ENCODE peak calls at places on chromosome 3, in eight cellular contexts. E is PC-9, D is Caco-2, J is cardiac fibroblast, M is ovary, U is tibial artery, Q is pancreas, A is AG04450. W is an unnamed sample.

GRCh38 chr3:127427169-127427655 is 139.4 kb upstream of the PRR20G start:
- DNase-seq in J (no peak), D (no peak), M (no peak), U (peak; percentile 55), Q (no peak), A (no peak), E (no peak), W (no peak)

GRCh38 chr3:40615110-40615915 is 90.6 kb downstream of the ZNF621 start:
- DNase-seq in J (no peak), D (no peak), M (no peak), E (no peak), U (no peak), A (no peak), Q (no peak), W (no peak)

GRCh38 chr3:4979401-4980228 is at the start of gene BHLHE40:
- DNase-seq in Q (no peak), A (no peak), J (no peak), D (no peak), M (peak; percentile 57), U (no peak), E (no peak), W (peak; percentile 27)

GRCh38 chr3:27500986-27501385 is 16.8 kb upstream of the SLC4A7 start:
- DNase-seq in D (no peak), J (no peak), Q (no peak), A (no peak), U (no peak), M (no peak), E (no peak), W (no peak)

GRCh38 chr3:72892081-72892763 is 4.4 kb downstream of the GXYLT2 start:
- DNase-seq in U (no peak), A (peak; percentile 77), E (no peak), D (no peak), M (peak; percentile 46), J (peak; percentile 96), Q (no peak), W (peak; percentile 98)

GRCh38 chr3:98596902-98597500 is 3.6 kb upstream of the CPOX start:
- DNase-seq in A (no peak), U (no peak), Q (no peak), D (peak; percentile 42), J (peak; percentile 62), M (no peak), E (no peak), W (peak; percentile 47)

GRCh38 chr3:184001761-184002160 is 15.9 kb downstream of the ABCC5 start:
- DNase-seq in D (no peak), E (no peak), A (no peak), J (no peak), Q (no peak), M (no peak), U (no peak), W (no peak)

GRCh38 chr3:25648925-25649828 is 15.5 kb downstream of the TOP2B start:
- DNase-seq in A (no peak), Q (no peak), J (no peak), U (no peak), E (no peak), D (no peak), M (no peak), W (no peak)

GRCh38 chr3:9721015-9721697 is 10.4 kb upstream of the BRPF1 start:
- DNase-seq in Q (no peak), M (no peak), E (no peak), A (no peak), D (no peak), U (no peak), J (peak; percentile 17), W (peak; percentile 33)

GRCh38 chr3:188683032-188683491 is 488.7 kb upstream of the TPRG1 start:
- DNase-seq in U (peak; percentile 68), M (no peak), E (peak; percentile 39), Q (no peak), J (peak; percentile 99), A (peak; percentile 83), D (no peak), W (peak; percentile 98)

GRCh38 chr3:122415762-122416654 is at the start of gene WDR5B:
- DNase-seq in D (peak; percentile 97), M (peak; percentile 98), A (peak; percentile 94), U (peak; percentile 99), J (peak; percentile 99), Q (peak; percentile 97), E (peak; percentile 99), W (peak; percentile 96)

GRCh38 chr3:197234947-197235914 is 63.2 kb downstream of the DLG1 start:
- DNase-seq in M (no peak), A (no peak), U (no peak), Q (no peak), D (no peak), E (no peak), J (no peak), W (no peak)

GRCh38 chr3:99023590-99024192 is 122.2 kb upstream of the DCBLD2 start:
- DNase-seq in Q (no peak), J (peak; percentile 75), A (peak; percentile 27), U (no peak), E (no peak), D (peak; percentile 14), M (no peak), W (peak; percentile 60)

GRCh38 chr3:95752199-95752598 is 1062.2 kb upstream of the EPHA6 start:
- DNase-seq in M (no peak), A (no peak), J (no peak), D (no peak), U (no peak), Q (no peak), E (no peak), W (no peak)
- TF ChIP-seq CTCF in M (no peak), A (no peak), J (no peak), D (no peak), U (no peak), Q (no peak), E (no peak), W (no peak)

DNA sequence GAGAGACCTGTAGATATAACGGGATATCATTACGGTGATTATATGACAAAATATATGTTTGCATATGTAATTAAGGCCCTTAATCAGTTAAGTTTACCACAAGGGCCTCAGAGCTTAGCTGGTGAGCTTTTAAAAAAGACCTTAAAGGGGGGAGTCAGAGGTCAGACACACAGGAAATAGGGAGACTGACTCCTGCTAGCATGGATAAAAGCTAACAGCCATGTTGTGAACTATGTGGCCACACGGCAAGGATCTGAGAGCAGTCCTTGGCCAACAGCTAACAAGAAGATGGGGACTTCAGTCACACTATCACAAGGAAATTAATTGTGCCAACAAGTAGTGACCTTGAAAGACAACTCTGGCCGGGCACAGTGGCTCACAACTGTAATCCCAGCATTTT is 3.1 kb downstream of the STAG1 start:
- DNase-seq in M (no peak), Q (no peak), A (no peak), E (no peak), D (no peak), J (no peak), U (no peak), W (no peak)
- H3K4me3 ChIP-seq in M (no peak overlapping the region), Q (no peak overlapping the region), A (no peak overlapping the region), E (no peak overlapping the region), D (no peak overlapping the region), J (no peak overlapping the region), U (no peak overlapping the region), W (no peak overlapping the region)

GRCh38 chr3:50675179-50676030 is 678 bp downstream of the DOCK3 start:
- DNase-seq in E (peak; percentile 67), D (peak; percentile 56), M (no peak), J (no peak), A (no peak), U (no peak), Q (peak; percentile 31), W (no peak)

GRCh38 chr3:50674349-50675178 is at the start of gene DOCK3:
- DNase-seq in U (peak; percentile 74), D (peak; percentile 57), Q (peak; percentile 38), J (peak; percentile 17), M (peak; percentile 50), E (peak; percentile 65), A (no peak), W (peak; percentile 17)

GRCh38 chr3:50672656-50673055 is 2.1 kb upstream of the DOCK3 start:
- DNase-seq in E (no peak), A (no peak), U (no peak), Q (no peak), D (no peak), J (no peak), M (no peak), W (no peak)

GRCh38 chr3:50676031-50676705 is 1.4 kb downstream of the DOCK3 start:
- DNase-seq in J (no peak), E (no peak), Q (no peak), M (no peak), D (no peak), A (no peak), U (no peak), W (no peak)

DNA sequence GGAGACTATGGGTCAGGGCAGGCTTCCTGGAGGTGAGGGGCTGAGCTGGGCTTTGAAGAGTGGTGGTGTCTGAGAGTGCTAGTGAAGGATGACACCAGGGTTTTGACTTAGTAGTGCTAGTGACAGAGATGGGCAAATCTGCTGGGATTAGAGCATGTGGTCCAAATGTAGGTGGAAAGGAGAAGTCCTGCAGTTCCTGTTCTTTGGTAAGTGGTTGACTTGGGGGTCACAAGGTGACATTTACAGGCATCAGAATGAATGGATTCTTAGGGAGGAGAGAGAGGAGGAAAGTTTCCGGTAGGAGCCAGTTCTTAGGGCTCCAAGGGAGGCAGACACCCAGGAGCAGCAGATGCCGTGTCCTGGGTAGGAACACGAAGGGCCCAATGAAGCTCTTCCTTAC is 790 bp upstream of the DOCK3 start:
- DNase-seq in E (no peak), D (no peak), A (no peak), M (no peak), J (no peak), Q (no peak), U (no peak), W (no peak)
- TF ChIP-seq CTCF in E (no peak), D (no peak), A (no peak), M (no peak), J (no peak), Q (no peak), U (no peak), W (no peak)

GRCh38 chr3:74539879-74540278 is 74.6 kb downstream of the CNTN3 start:
- DNase-seq in D (no peak), A (no peak), M (no peak), U (no peak), E (no peak), Q (no peak), J (no peak), W (no peak)

GRCh38 chr3:74535281-74535680 is 79.2 kb downstream of the CNTN3 start:
- DNase-seq in U (no peak), D (no peak), E (no peak), J (no peak), A (no peak), Q (no peak), M (no peak), W (no peak)

GRCh38 chr3:74538669-74539068 is 75.8 kb downstream of the CNTN3 start:
- DNase-seq in J (no peak), U (no peak), M (no peak), D (no peak), E (no peak), Q (no peak), A (no peak), W (no peak)

GRCh38 chr3:74537164-74537563 is 77.3 kb downstream of the CNTN3 start:
- DNase-seq in J (peak; percentile 87), A (peak; percentile 15), Q (peak; percentile 20), E (no peak), D (no peak), M (peak; percentile 27), U (no peak), W (peak; percentile 91)

DNA sequence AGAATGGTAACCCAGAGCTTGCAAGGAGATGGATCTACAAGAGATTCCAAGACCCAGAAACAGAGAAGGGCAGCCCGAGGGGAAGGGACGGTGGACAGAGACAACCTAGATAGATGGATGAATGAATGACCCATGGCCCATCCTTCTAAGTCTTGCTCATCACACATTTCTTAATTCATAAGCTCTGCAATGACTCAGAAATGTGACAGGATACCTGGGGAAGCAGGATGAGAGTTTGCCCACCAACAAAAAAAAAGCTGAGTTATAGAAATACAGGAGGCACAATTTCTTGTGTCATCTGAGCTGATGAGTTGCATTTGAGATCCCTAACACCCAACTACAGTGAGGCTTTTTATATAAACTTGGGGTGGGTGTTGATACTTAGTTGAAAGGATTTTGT is 76.6 kb downstream of the CNTN3 start:
- DNase-seq in U (no peak), J (no peak), D (no peak), M (no peak), E (no peak), Q (no peak), A (no peak), W (peak; percentile 47)
- H3K4me3 ChIP-seq in U (no peak overlapping the region), J (no peak overlapping the region), D (no peak overlapping the region), M (no peak overlapping the region), E (no peak overlapping the region), Q (no peak overlapping the region), A (no peak overlapping the region), W (no peak overlapping the region)

W was measured in fibroblast of mammary gland.